ENCODE peak calls at places on chromosomes 16 and 17, in seven cellular contexts. U is pancreas, K is A549, C is RWPE2, D is stomach, A is tibial artery, G is body of pancreas. Q is an unnamed sample.

GRCh38 chr16:54359555-54359954 is 73.0 kb upstream of the IRX3 start:
- DNase-seq in U (no peak), K (no peak), C (no peak), D (no peak), A (no peak), G (no peak), Q (no peak)

GRCh38 chr16:50270510-50271147 is 4.3 kb downstream of the ADCY7 start:
- DNase-seq in U (no peak), K (no peak), C (peak), D (no peak), A (peak), G (no peak), Q (peak)

GRCh38 chr17:82941021-82942001 is 101.5 kb upstream of the ZNF750 start:
- DNase-seq in U (no peak), K (no peak), C (peak), D (no peak), A (peak), G (no peak), Q (peak)

GRCh38 chr17:68602267-68602644 is 1.1 kb upstream of the FAM20A start:
- DNase-seq in U (no peak), K (no peak), C (no peak), D (no peak), A (no peak), G (no peak), Q (no peak)

GRCh38 chr16:9364721-9365693 is 273.6 kb downstream of the HAPSTR1 start:
- DNase-seq in U (peak), K (no peak), C (no peak), D (no peak), A (peak), G (peak), Q (no peak)

GRCh38 chr16:11128211-11129123 is 127.5 kb downstream of the SOCS1 start:
- DNase-seq in U (no peak), K (no peak), C (no peak), D (peak), A (peak), G (no peak), Q (peak)

GRCh38 chr17:59141860-59142259 is 13.1 kb downstream of the SKA2 start:
- DNase-seq in U (no peak), K (no peak), C (no peak), D (no peak), A (no peak), G (no peak), Q (no peak)

GRCh38 chr17:41406205-41406604 is 8.8 kb upstream of the KRT31 start:
- DNase-seq in U (no peak), K (peak), C (no peak), D (no peak), A (no peak), G (no peak), Q (no peak)

GRCh38 chr17:37068266-37068665 is 119.5 kb downstream of the AATF start:
- DNase-seq in U (no peak), K (no peak), C (no peak), D (peak), A (no peak), G (no peak), Q (no peak)

GRCh38 chr16:8963010-8963824 is 489 bp downstream of the USP7 start:
- DNase-seq in U (no peak), K (no peak), C (no peak), D (no peak), A (peak), G (no peak), Q (peak)

GRCh38 chr16:22007509-22008214 is at the start of gene MOSMO:
- DNase-seq in U (peak), K (peak), C (no peak), D (peak), A (peak), G (peak), Q (no peak)

GRCh38 chr16:50169555-50170096 is 16.5 kb downstream of the TENT4B start:
- DNase-seq in U (no peak), K (no peak), C (no peak), D (no peak), A (no peak), G (no peak), Q (no peak)

GRCh38 chr17:40542562-40543411 is 22.5 kb downstream of the CCR7 start:
- DNase-seq in U (peak), K (peak), C (peak), D (peak), A (peak), G (peak), Q (peak)

GRCh38 chr17:10772425-10773380 is 31.2 kb downstream of the TMEM238L start:
- DNase-seq in U (peak), K (peak), C (no peak), D (peak), A (peak), G (peak), Q (no peak)

GRCh38 chr16:85199069-85199725 is 86.9 kb upstream of the CIBAR2 start:
- DNase-seq in U (no peak), K (peak), C (no peak), D (no peak), A (no peak), G (no peak), Q (no peak)

GRCh38 chr17:7237761-7238417 is 1.4 kb downstream of the PHF23 start:
- DNase-seq in U (peak), K (peak), C (no peak), D (peak), A (peak), G (peak), Q (no peak)

GRCh38 chr16:77873066-77873465 is 84.7 kb downstream of the VAT1L start:
- DNase-seq in U (no peak), K (no peak), C (no peak), D (no peak), A (no peak), G (no peak), Q (no peak)

GRCh38 chr17:75271233-75271954 is 363 bp upstream of the MIF4GD start:
- DNase-seq in U (peak), K (peak), C (no peak), D (peak), A (peak), G (peak), Q (no peak)

GRCh38 chr17:35255316-35255715 is 12.4 kb downstream of the SLFN5 start:
- DNase-seq in U (no peak), K (no peak), C (no peak), D (no peak), A (no peak), G (no peak), Q (no peak)

GRCh38 chr17:69414408-69415274 is at the start of gene MAP2K6:
- DNase-seq in U (peak), K (peak), C (peak), D (peak), A (peak), G (peak), Q (no peak)

GRCh38 chr16:20905576-20905975 is 5.0 kb downstream of the LYRM1 start:
- DNase-seq in U (no peak), K (no peak), C (no peak), D (no peak), A (no peak), G (no peak), Q (no peak)

GRCh38 chr16:49700928-49701685 is 154.8 kb downstream of the ZNF423 start:
- DNase-seq in U (no peak), K (no peak), C (no peak), D (no peak), A (no peak), G (no peak), Q (no peak)

GRCh38 chr17:48558057-48558456 is 13.1 kb upstream of the HOXB2 start:
- DNase-seq in U (no peak), K (no peak), C (no peak), D (no peak), A (no peak), G (no peak), Q (no peak)

GRCh38 chr17:48555616-48556533 is 11.0 kb upstream of the HOXB2 start:
- DNase-seq in U (no peak), K (peak), C (no peak), D (no peak), A (no peak), G (no peak), Q (no peak)

GRCh38 chr17:48555183-48555615 is 10.3 kb upstream of the HOXB2 start:
- DNase-seq in U (no peak), K (peak), C (no peak), D (no peak), A (no peak), G (no peak), Q (no peak)

GRCh38 chr17:48558731-48559608 is 14.1 kb upstream of the HOXB2 start:
- DNase-seq in U (no peak), K (no peak), C (no peak), D (no peak), A (no peak), G (no peak), Q (no peak)

DNA sequence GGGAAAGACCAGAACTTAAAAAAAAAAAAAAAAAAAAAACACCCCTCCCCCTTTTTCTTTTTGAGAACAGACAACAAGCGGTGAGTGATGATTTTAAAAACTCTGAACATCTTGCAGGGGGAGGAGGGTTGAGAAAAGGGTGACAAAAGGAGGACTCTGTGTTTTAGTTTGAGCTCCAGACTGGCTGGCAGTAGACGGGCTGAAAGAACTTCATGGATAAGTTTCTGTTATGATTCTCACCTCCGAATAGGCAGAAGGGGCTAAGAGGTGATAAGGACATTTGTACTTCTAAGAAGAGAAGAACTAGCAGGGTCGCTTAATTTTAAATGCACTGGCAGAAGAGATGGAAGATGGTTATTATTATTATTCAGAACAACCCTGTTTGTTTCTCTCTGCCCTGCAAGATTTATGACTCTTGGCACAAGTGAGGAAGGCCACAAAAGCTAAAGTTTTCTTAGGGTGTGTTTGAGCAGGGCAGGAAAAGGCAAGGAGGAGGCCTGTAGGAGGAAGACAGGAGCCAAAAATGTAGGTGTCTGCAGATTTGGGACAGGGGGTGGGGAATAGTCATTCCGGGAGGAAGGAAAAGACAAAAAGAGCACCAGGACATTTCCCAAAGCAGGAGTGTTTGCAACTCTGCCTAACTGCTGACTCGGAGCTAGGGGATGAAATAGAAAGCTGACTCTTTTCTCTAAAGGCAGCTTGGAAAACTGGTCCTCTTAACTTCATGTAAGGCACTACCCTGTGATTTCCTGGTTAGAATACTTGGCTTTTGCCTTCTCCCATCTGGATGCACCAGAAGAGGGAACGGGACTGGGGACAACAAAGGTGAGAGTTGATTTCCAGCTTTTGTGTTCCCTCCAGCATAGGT is 11.9 kb upstream of the HOXB2 start:
- DNase-seq in U (no peak), K (no peak), C (no peak), D (no peak), A (no peak), G (no peak), Q (no peak)
- TF ChIP-seq CTCF in U (no peak), K (no peak), C (no peak), D (no peak), A (no peak), G (no peak), Q (no peak)

DNA sequence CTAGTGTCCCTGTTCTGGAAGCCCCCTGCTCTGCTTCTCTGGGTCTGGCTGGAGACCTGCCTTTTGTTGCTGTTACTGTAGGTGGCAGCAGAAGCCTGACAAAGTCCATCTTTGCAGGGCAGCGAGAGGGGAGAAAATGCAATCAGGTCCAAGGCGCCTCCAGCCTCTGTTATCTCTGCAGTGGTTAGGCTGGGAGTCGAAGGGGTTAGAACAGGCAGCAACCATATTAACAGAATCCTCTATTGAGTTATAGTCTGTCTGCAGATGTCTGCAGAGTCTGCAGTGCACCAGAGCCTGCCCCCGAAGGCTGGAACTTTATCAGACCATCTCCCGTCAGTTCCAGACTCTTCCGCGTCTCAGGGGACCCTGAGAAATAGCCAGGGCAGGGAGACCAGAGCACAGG is 404.9 kb upstream of the EEF2KMT start:
- DNase-seq in U (no peak), K (peak), C (no peak), D (no peak), A (no peak), G (no peak), Q (no peak)
- TF ChIP-seq CTCF in U (no peak), K (peak), C (peak), D (no peak), A (no peak), G (no peak), Q (no peak)

DNA sequence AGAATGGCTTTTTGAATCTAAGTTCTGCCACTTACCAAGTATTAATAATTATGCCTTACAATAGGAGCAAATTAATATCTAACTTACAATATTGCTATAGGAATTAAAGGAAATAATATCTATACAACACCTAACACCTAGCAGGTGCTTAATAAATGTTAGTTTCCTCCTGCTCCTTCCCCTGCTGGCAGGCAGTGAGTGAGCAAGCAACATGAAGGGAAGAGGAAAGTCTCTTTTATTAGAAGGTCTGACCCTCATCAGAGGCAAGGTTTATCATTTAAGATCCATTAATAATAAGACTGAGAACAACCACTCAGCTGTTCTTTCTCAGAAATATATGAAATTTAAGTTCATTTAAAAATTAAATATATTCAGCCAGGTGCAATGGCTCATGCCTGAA is 6.7 kb upstream of the DYNC1LI2 start:
- DNase-seq in U (no peak), K (no peak), C (no peak), D (no peak), A (no peak), G (no peak), Q (no peak)
- TF ChIP-seq CTCF in U (no peak), K (no peak), C (no peak), D (no peak), A (no peak), G (no peak), Q (peak)

GRCh38 chr17:42798011-42798382 is 507 bp downstream of the COA3 start:
- DNase-seq in U (no peak), K (no peak), C (no peak), D (no peak), A (no peak), G (no peak), Q (no peak)

GRCh38 chr17:42797067-42798007 is 1.2 kb downstream of the COA3 start:
- DNase-seq in U (peak), K (no peak), C (no peak), D (peak), A (no peak), G (peak), Q (no peak)

GRCh38 chr17:42796066-42796758 is 2.3 kb downstream of the COA3 start:
- DNase-seq in U (no peak), K (no peak), C (no peak), D (no peak), A (no peak), G (no peak), Q (no peak)

GRCh38 chr17:42795465-42795864 is 3.0 kb downstream of the COA3 start:
- DNase-seq in U (no peak), K (no peak), C (no peak), D (no peak), A (no peak), G (no peak), Q (no peak)

GRCh38 chr17:42798383-42799380 is at the start of the genes CNTD1 and COA3:
- DNase-seq in U (peak), K (peak), C (peak), D (peak), A (peak), G (peak), Q (no peak)
- TF ChIP-seq CTCF in U (no peak), K (no peak), C (no peak), D (no peak), A (no peak), G (no peak), Q (peak)

GRCh38 chr17:14468858-14469257 is 168.0 kb downstream of the HS3ST3B1 start:
- DNase-seq in U (no peak), K (no peak), C (no peak), D (no peak), A (no peak), G (no peak), Q (no peak)
- TF ChIP-seq CTCF in U (no peak), K (no peak), C (no peak), D (no peak), A (no peak), G (no peak), Q (no peak)

DNA sequence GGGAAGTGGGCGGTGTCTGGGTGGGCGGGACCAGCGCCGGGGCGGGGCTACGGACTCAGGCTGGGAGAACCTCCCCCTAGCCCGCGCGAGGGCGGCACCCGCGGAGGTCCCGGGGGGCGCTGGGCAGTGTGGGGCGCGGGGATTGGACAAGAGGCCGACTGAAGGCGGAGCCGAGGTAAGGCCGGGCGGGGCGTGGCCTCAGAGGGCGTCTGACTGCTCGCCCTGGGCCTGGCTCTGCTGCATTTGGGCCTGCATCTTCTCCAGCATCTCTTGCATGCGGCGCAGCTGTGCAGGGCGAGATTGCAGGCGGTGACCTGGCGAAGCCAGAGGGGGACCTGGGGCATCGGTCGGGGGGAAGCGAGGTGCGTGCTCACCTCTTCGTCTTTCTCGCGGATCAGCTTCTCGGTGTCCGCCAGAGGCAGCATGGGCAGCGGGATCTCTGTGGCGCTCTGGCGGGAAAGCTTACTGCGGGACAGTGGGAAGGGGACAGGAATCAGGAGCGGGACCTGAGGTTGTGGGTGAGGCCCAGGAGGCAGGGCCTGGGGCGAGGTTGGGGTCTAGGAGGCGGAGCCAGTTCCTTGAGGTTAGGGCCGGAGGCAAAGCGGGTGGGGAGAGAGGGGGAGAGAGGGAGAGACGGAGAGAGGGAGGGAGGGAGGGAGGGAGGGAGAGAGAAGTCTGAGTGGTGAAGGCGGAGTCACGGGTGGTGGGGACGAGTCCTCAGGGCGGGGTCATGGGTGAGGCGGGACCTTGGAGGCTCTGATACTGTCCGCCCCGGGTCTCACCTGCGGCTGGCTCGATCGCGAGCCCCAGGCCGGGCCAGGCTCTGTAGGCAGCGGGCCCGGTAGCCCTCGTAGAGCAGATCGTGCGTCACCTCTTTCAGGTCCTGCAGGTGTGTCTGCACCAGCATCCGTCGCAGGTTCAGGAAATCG is 3.9 kb downstream of the SEPTIN1 start:
- DNase-seq in U (peak), K (peak), C (peak), D (peak), A (peak), G (peak), Q (peak)
- TF ChIP-seq CTCF in U (no peak), K (no peak), C (peak), D (no peak), A (no peak), G (no peak), Q (peak)

DNA sequence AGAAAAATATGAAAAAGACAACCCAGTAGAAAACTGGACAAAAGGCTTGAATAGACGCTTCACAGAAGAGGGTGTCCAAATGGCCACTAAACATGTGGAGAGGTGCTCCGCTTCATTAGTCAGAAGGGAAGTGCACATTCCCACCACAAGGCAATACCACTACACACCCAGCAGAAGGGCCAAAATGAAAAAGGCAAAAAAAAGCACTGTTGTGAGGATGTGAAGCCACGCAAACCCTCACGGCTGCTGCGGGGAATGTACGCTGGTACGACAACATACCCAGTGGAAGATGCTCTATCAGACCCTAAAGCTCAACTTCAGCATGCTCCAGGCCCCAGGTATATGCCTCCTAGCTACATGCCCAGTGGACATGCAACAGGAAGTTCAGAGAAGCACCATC is 17.0 kb downstream of the PIK3R5 start:
- DNase-seq in U (no peak), K (no peak), C (no peak), D (no peak), A (no peak), G (no peak), Q (no peak)
- TF ChIP-seq CTCF in U (no peak), K (no peak), C (no peak), D (no peak), A (no peak), G (no peak), Q (no peak)

Q was measured in chondrocyte.